ENCODE peak calls at places on chromosomes 3 and 15, in six cellular contexts. S, B, T, G, W and P are unnamed samples.

GRCh38 chr15:68349173-68349572 is 71.6 kb downstream of the FEM1B start:
- DNase-seq in S (no peak), B (no peak), T (no peak), G (no peak), W (no peak), P (no peak)

GRCh38 chr3:49222002-49222401 is 50.6 kb downstream of the KLHDC8B start:
- DNase-seq in S (no peak), B (no peak), T (no peak), G (no peak), W (no peak), P (no peak)

GRCh38 chr15:25233766-25234350 is 205.0 kb downstream of the UBE3A start:
- DNase-seq in S (no peak), B (no peak), T (no peak), G (no peak), W (no peak), P (no peak)

GRCh38 chr3:159486580-159486979 is 502.1 kb upstream of the IL12A start:
- DNase-seq in S (no peak), B (peak; percentile 39), T (no peak), G (no peak), W (no peak), P (no peak)

GRCh38 chr3:177624523-177625495 is 427.5 kb upstream of the TBL1XR1 start:
- DNase-seq in S (no peak), B (no peak), T (peak; percentile 26), G (no peak), W (no peak), P (no peak)

GRCh38 chr3:16147226-16147625 is 27.3 kb upstream of the GALNT15 start:
- DNase-seq in S (no peak), B (peak; percentile 22), T (no peak), G (no peak), W (no peak), P (no peak)

GRCh38 chr3:100089802-100090668 is 24.3 kb downstream of the FILIP1L start:
- DNase-seq in S (no peak), B (peak; percentile 49), T (no peak), G (peak; percentile 28), W (no peak), P (no peak)

GRCh38 chr15:38461089-38461833 is 7.3 kb downstream of the FAM98B start:
- DNase-seq in S (no peak), B (no peak), T (no peak), G (no peak), W (no peak), P (peak; percentile 51)

GRCh38 chr3:131193671-131194291 is 167.1 kb downstream of the NEK11 start:
- DNase-seq in S (no peak), B (peak; percentile 9), T (no peak), G (no peak), W (no peak), P (no peak)

GRCh38 chr15:101579766-101580165 is 72.4 kb downstream of the TM2D3 start:
- DNase-seq in S (no peak), B (peak; percentile 81), T (no peak), G (peak; percentile 86), W (no peak), P (no peak)

GRCh38 chr3:58260261-58260731 is 22.7 kb downstream of the ABHD6 start:
- DNase-seq in S (no peak), B (peak; percentile 14), T (no peak), G (peak; percentile 68), W (no peak), P (peak; percentile 75)

GRCh38 chr3:193869221-193870201 is 266.4 kb upstream of the HES1 start:
- DNase-seq in S (no peak), B (peak; percentile 52), T (no peak), G (peak; percentile 81), W (no peak), P (peak; percentile 92)

GRCh38 chr3:1404270-1404669 is 311.4 kb downstream of the CNTN6 start:
- DNase-seq in S (no peak), B (no peak), T (peak; percentile 33), G (no peak), W (no peak), P (no peak)

GRCh38 chr3:3088066-3088465 is 22.1 kb downstream of the IL5RA start:
- DNase-seq in S (no peak), B (no peak), T (no peak), G (no peak), W (no peak), P (no peak)

GRCh38 chr3:68334547-68334946 is 597.8 kb downstream of the TAFA4 start:
- DNase-seq in S (no peak), B (no peak), T (no peak), G (no peak), W (no peak), P (no peak)

GRCh38 chr3:40169983-40170382 is 139.5 kb upstream of the EIF1B start:
- DNase-seq in S (no peak), B (no peak), T (no peak), G (no peak), W (no peak), P (no peak)

GRCh38 chr3:18580268-18580667 is 155.1 kb upstream of the SATB1 start:
- DNase-seq in S (no peak), B (no peak), T (peak; percentile 39), G (no peak), W (no peak), P (no peak)

GRCh38 chr3:150970665-150971327 is 1.7 kb downstream of the CLRN1 start:
- DNase-seq in S (no peak), B (peak; percentile 4), T (no peak), G (peak; percentile 45), W (no peak), P (peak; percentile 8)

GRCh38 chr3:16841906-16842709 is 42.6 kb upstream of the PLCL2 start:
- DNase-seq in S (peak; percentile 55), B (no peak), T (peak; percentile 57), G (no peak), W (peak; percentile 48), P (no peak)

GRCh38 chr3:17360991-17361390 is 381.4 kb downstream of the TBC1D5 start:
- DNase-seq in S (no peak), B (no peak), T (no peak), G (no peak), W (no peak), P (no peak)

GRCh38 chr15:49085696-49086459 is 39.6 kb upstream of the SECISBP2L start:
- DNase-seq in S (no peak), B (no peak), T (no peak), G (no peak), W (no peak), P (no peak)

GRCh38 chr3:8499181-8499611 is 2.4 kb upstream of the LMCD1 start:
- DNase-seq in S (no peak), B (no peak), T (peak; percentile 34), G (no peak), W (no peak), P (no peak)

GRCh38 chr3:99396651-99397050 is 241.7 kb upstream of the COL8A1 start:
- DNase-seq in S (no peak), B (no peak), T (no peak), G (no peak), W (no peak), P (no peak)

GRCh38 chr15:25905140-25905539 is 42.0 kb upstream of the ATP10A start:
- DNase-seq in S (no peak), B (peak; percentile 28), T (no peak), G (no peak), W (no peak), P (peak; percentile 44)

GRCh38 chr3:134922866-134923265 is 127.8 kb downstream of the EPHB1 start:
- DNase-seq in S (no peak), B (no peak), T (no peak), G (no peak), W (no peak), P (no peak)

GRCh38 chr3:172690936-172691335 is 19.9 kb downstream of the NCEH1 start:
- DNase-seq in S (no peak), B (no peak), T (no peak), G (no peak), W (no peak), P (no peak)

GRCh38 chr15:101028321-101028720 is 109.2 kb downstream of the LRRK1 start:
- DNase-seq in S (no peak), B (no peak), T (no peak), G (no peak), W (no peak), P (no peak)

GRCh38 chr3:133944181-133944580 is 48.5 kb upstream of the RAB6B start:
- DNase-seq in S (no peak), B (no peak), T (no peak), G (no peak), W (no peak), P (peak; percentile 35)

GRCh38 chr3:22371036-22371435 is 620.0 kb upstream of the ZNF385D start:
- DNase-seq in S (no peak), B (no peak), T (no peak), G (no peak), W (no peak), P (no peak)

GRCh38 chr3:61497463-61497862 is 63.9 kb upstream of the PTPRG start:
- DNase-seq in S (no peak), B (no peak), T (no peak), G (no peak), W (no peak), P (no peak)

GRCh38 chr15:67142142-67143092 is 77.0 kb downstream of the SMAD3 start:
- DNase-seq in S (no peak), B (peak; percentile 71), T (no peak), G (peak; percentile 44), W (no peak), P (peak; percentile 68)